ENCODE peak calls at places on chromosome 21, in six cellular contexts. Q is SJSA1; P is mesendoderm; E is fibroblast of lung; X is tibial artery; H is CD4-positive, alpha-beta memory T cell. N is an unnamed sample. For H3K36me3 and H3K27me3, the result is how much of the 10 kb centered on the place peaks cover.

GRCh38 chr21:15057290-15057689 is 7.5 kb downstream of the NRIP1 start:
- DNase-seq in E (no peak), H (no peak), Q (peak), X (no peak), P (peak), N (no peak)

GRCh38 chr21:34576043-34576466 is 38.9 kb downstream of the RCAN1 start:
- DNase-seq in E (peak), X (no peak), H (no peak), P (no peak), Q (no peak), N (peak)

GRCh38 chr21:15841856-15842564 is 112.2 kb downstream of the USP25 start:
- DNase-seq in P (no peak), E (peak), X (no peak), H (no peak), Q (peak), N (peak)

GRCh38 chr21:29376556-29376955 is 77.8 kb downstream of the BACH1 start:
- DNase-seq in P (peak), H (peak), X (peak), Q (no peak), E (peak), N (peak)

GRCh38 chr21:31455506-31455905 is 111.4 kb upstream of the TIAM1 start:
- DNase-seq in E (no peak), H (no peak), P (no peak), Q (no peak), X (no peak), N (no peak)

GRCh38 chr21:27674037-27674436 is 707.1 kb upstream of the ADAMTS5 start:
- DNase-seq in P (no peak), H (no peak), Q (no peak), E (peak), X (no peak), N (peak)

GRCh38 chr21:38989745-38990423 is 184.2 kb downstream of the ETS2 start:
- DNase-seq in E (peak), H (no peak), P (no peak), X (no peak), Q (peak), N (peak)

GRCh38 chr21:27152996-27153395 is 186.1 kb upstream of the ADAMTS5 start:
- DNase-seq in X (no peak), P (no peak), Q (no peak), H (no peak), E (no peak), N (peak)

GRCh38 chr21:34889287-34889536 is 159.9 kb downstream of the RUNX1 start:
- DNase-seq in X (peak), H (no peak), P (peak), Q (peak), E (peak), N (peak)

GRCh38 chr21:36859744-36860501 is 106.5 kb downstream of the HLCS start:
- DNase-seq in H (no peak), P (peak), X (peak), Q (peak), E (peak), N (peak)

GRCh38 chr21:34796518-34797201 is 127.9 kb downstream of the CLIC6 start:
- DNase-seq in P (peak), X (no peak), H (no peak), Q (no peak), E (no peak), N (peak)

GRCh38 chr21:31857096-31857495 is 15.7 kb upstream of the HUNK start:
- DNase-seq in H (no peak), X (no peak), E (no peak), P (no peak), Q (no peak), N (no peak)

GRCh38 chr21:25735895-25736597 is 1.3 kb downstream of the GABPA start:
- DNase-seq in X (no peak), Q (peak), P (peak), E (peak), H (no peak), N (peak)

GRCh38 chr21:38561613-38562012 is 63.3 kb upstream of the ERG start:
- DNase-seq in P (no peak), H (no peak), Q (no peak), X (no peak), E (no peak), N (no peak)

GRCh38 chr21:15826147-15826780 is 96.5 kb downstream of the USP25 start:
- DNase-seq in P (peak), E (peak), H (peak), X (no peak), Q (no peak), N (peak)

GRCh38 chr21:31630062-31630711 is 29.3 kb upstream of the SOD1 start:
- DNase-seq in X (no peak), E (peak), Q (peak), P (no peak), H (no peak), N (peak)

GRCh38 chr21:28770867-28771661 is 221.6 kb downstream of the LTN1 start:
- DNase-seq in H (no peak), Q (no peak), E (peak), X (peak), P (no peak), N (no peak)

GRCh38 chr21:33674226-33674625 is 31.9 kb downstream of the ITSN1 start:
- DNase-seq in X (no peak), H (no peak), Q (no peak), E (no peak), P (no peak), N (no peak)

GRCh38 chr21:17793271-17793670 is 25.9 kb downstream of the C21orf91 start:
- DNase-seq in X (no peak), Q (no peak), P (no peak), E (no peak), H (no peak), N (no peak)

GRCh38 chr21:16773206-16773605 is 739.6 kb upstream of the CXADR start:
- DNase-seq in H (no peak), X (no peak), Q (peak), P (peak), E (peak), N (peak)

GRCh38 chr21:15203740-15204139 is 138.9 kb upstream of the NRIP1 start:
- DNase-seq in Q (no peak), E (no peak), H (no peak), P (peak), X (no peak), N (no peak)

GRCh38 chr21:31180256-31181088 is 142.2 kb upstream of the KRTAP19-8 start:
- DNase-seq in E (peak), X (no peak), H (no peak), Q (peak), P (peak), N (peak)

GRCh38 chr21:15768045-15768601 is 38.3 kb downstream of the USP25 start:
- DNase-seq in Q (no peak), P (no peak), E (no peak), H (no peak), X (no peak), N (no peak)

GRCh38 chr21:38083534-38083933 is 167.3 kb upstream of the KCNJ6 start:
- DNase-seq in H (no peak), P (no peak), Q (no peak), X (no peak), E (no peak), N (no peak)

GRCh38 chr21:39363607-39364555 is 15.0 kb upstream of the HMGN1 start:
- DNase-seq in X (no peak), E (no peak), H (no peak), Q (peak), P (peak), N (no peak)

GRCh38 chr21:41269535-41269934 is 47.1 kb upstream of the FAM3B start:
- DNase-seq in P (no peak), X (no peak), Q (no peak), E (no peak), H (no peak), N (no peak)

GRCh38 chr21:14306143-14306907 is 76.6 kb downstream of the HSPA13 start:
- DNase-seq in X (no peak), H (no peak), E (peak), Q (no peak), P (peak), N (peak)

GRCh38 chr21:25953196-25953595 is 217.4 kb downstream of the APP start:
- DNase-seq in Q (no peak), H (no peak), E (no peak), P (no peak), X (no peak), N (no peak)

GRCh38 chr21:42853621-42854020 is 25.7 kb downstream of the WDR4 start:
- DNase-seq in Q (no peak), E (no peak), H (no peak), X (no peak), P (no peak), N (no peak)

GRCh38 chr21:42854246-42855010 is 24.9 kb downstream of the WDR4 start:
- DNase-seq in H (no peak), P (no peak), X (no peak), Q (no peak), E (no peak), N (no peak)

GRCh38 chr21:42855937-42856335 is 23.4 kb downstream of the WDR4 start:
- DNase-seq in P (no peak), X (no peak), E (no peak), H (no peak), Q (no peak), N (no peak)

GRCh38 chr21:42857216-42857615 is 22.1 kb downstream of the WDR4 start:
- DNase-seq in Q (no peak), H (no peak), X (no peak), P (no peak), E (no peak), N (no peak)

DNA sequence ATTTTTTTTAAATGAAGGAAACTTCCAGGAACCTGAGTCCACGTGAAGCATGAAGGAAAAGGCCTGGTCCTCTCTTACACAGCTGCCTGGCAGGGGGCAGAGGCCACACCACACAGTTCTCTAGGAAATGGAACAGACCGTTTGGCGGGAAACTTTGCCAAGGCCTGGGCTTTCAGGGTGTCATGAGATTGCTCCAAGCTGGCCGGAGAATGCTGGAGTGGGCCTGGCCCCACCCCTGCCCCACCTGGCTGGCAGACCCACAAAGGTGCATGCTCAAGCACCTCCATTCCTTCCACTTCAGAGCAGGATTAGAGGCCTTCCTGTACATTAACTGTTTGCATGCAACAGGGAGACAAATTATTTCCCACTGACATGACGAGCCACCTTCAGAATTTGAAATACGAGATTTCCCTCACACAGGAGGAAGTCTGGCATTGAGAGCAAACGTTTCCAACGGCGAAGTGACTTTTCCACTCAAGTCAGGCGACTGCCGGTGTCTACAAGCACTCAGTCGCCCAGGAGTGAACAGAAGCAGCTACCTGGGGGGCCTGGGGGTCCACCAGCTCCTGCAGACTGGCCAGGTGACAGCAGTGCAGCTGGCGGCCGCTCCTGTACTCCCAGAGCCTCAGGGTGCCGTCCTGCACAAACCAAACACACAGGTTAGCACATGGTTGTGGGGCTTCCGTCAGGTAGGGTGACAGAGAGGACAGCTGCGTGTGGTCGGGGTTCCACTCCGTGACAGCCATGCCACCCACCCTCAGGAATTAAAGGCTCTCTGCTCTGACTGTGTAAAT is 24.0 kb downstream of the WDR4 start:
- DNase-seq in Q (no peak), X (no peak), E (no peak), P (no peak), H (no peak), N (no peak)
- H3K36me3 ChIP-seq in Q (half or more), X (half or more), E (under half), P (under half), H (half or more), N (half or more)

GRCh38 chr21:42562258-42562657 is 48.6 kb downstream of the SLC37A1 start:
- DNase-seq in P (no peak), Q (no peak), X (no peak), H (no peak), E (no peak), N (no peak)

GRCh38 chr21:42562816-42563215 is 49.2 kb downstream of the SLC37A1 start:
- DNase-seq in Q (no peak), H (no peak), P (no peak), X (peak), E (no peak), N (no peak)

GRCh38 chr21:42564561-42564971 is 50.9 kb downstream of the SLC37A1 start:
- DNase-seq in H (no peak), X (peak), Q (no peak), E (no peak), P (no peak), N (no peak)

GRCh38 chr21:42561742-42562141 is 48.1 kb downstream of the SLC37A1 start:
- DNase-seq in P (no peak), H (no peak), Q (no peak), X (peak), E (no peak), N (peak)

GRCh38 chr21:42563261-42564045 is 49.8 kb downstream of the SLC37A1 start:
- DNase-seq in P (no peak), X (peak), E (no peak), H (no peak), Q (no peak), N (peak)
- H3K27me3 ChIP-seq in P (under half), X (under half), E (under half), H (under half), Q (under half), N (under half)

GRCh38 chr21:46362946-46363345 is 39.0 kb downstream of the PCNT start:
- DNase-seq in E (no peak), P (no peak), X (no peak), Q (no peak), H (no peak), N (no peak)
- H3K36me3 ChIP-seq in E (under half), P (under half), X (half or more), Q (half or more), H (under half), N (under half)

DNA sequence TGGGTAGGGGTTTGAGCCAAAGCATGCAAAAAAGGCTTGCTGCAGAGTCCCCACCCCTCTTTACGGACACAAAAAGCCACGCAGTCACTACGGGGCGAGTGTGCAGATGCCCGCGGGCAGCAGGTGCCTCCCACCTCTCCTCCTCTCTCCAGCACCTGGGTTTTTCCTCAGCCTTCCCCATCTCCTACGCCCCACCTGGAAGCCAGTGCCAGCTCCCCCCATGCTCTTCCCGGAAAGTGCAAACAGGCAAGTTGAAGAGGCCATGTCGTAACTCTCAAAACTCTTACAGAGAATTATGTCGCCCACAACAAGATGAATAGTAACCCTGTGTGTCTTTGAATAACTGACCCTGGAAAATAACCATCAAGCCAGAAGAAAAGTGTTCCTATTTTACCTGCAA is 82.5 kb downstream of the PDE9A start:
- DNase-seq in E (no peak), Q (no peak), H (no peak), X (no peak), P (no peak), N (no peak)
- H3K27me3 ChIP-seq in E (under half), Q (under half), H (under half), X (under half), P (under half), N (under half)

GRCh38 chr21:45267390-45267760 is 20.3 kb downstream of the POFUT2 start:
- DNase-seq in Q (no peak), X (peak), H (no peak), E (no peak), P (no peak), N (no peak)

GRCh38 chr21:45264146-45264918 is 23.4 kb downstream of the POFUT2 start:
- DNase-seq in P (no peak), Q (no peak), X (no peak), E (no peak), H (no peak), N (no peak)

GRCh38 chr21:45266518-45267389 is 20.9 kb downstream of the POFUT2 start:
- DNase-seq in X (peak), H (peak), P (no peak), E (no peak), Q (no peak), N (no peak)

GRCh38 chr21:45264919-45265515 is 22.7 kb downstream of the POFUT2 start:
- DNase-seq in P (no peak), Q (no peak), E (no peak), H (no peak), X (peak), N (no peak)

DNA sequence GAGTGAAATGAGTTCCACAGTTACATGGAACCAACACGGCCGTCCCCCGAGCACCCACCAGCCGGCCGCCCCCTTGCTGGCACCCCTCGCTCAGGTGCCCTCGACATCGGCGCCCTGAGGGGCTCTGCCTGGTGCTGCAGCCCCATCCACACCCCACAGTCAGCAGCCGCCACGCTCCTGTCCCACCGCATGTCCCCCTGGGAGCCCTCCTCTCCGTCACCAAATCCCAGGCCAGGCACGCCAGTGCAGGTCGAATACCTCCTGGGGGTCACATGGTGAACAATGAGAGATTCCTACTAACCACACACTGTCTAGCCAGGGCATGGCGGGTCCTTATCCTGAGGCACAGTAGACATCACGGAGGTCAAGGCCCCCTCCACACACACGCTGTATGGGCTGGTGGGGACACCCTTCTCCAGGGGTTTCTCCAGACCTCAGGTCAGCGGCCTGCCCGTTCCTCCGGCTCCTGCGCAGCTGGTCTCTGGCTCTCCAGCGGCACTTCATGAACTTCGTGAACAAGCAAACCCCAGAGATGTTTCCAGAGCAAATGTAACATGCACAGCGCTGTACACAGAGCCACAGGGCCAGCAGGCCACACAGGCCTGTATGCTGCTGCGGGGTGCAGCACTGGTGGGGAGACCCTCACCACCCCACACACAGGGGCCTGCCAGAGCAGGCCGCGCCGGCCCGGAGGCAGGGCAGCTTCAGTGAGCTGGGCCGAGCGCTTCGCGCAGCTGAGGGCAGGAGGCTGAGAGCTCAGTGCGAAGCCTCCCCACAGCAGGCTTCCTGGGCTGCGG is 21.8 kb downstream of the POFUT2 start:
- DNase-seq in P (no peak), Q (no peak), E (no peak), H (no peak), X (peak), N (no peak)
- H3K36me3 ChIP-seq in P (under half), Q (half or more), E (under half), H (under half), X (half or more), N (under half)

GRCh38 chr21:43994085-43994484 is 18.0 kb upstream of the TRAPPC10 start:
- DNase-seq in H (no peak), E (no peak), Q (no peak), X (no peak), P (no peak), N (no peak)

GRCh38 chr21:43992121-43992520 is 20.0 kb upstream of the TRAPPC10 start:
- DNase-seq in X (no peak), Q (no peak), P (no peak), E (no peak), H (no peak), N (no peak)

GRCh38 chr21:43995521-43996105 is 16.5 kb upstream of the TRAPPC10 start:
- DNase-seq in H (no peak), X (no peak), P (no peak), Q (no peak), E (no peak), N (no peak)

GRCh38 chr21:43993420-43993934 is 18.6 kb upstream of the TRAPPC10 start:
- DNase-seq in E (no peak), H (no peak), Q (no peak), P (no peak), X (no peak), N (no peak)

DNA sequence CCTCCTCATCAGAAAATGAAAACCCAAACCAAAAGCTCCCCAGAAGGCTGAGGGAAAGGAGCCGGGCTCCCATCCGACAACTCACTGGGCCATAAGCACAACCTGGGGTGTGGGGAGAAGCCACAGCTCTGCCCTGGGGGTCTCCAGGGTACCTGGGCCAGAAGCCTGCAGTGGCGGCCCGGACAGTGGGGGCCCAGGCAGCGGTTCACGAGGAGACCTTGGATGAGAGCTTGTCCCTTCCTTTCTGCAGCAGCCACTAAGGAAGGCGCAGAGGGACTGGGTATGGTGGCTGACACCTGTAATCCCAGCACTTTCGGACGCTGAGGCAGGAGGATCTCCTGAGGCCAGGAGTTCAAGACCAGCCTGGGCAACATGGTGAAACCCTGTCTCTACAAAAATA is 17.5 kb upstream of the TRAPPC10 start:
- DNase-seq in E (no peak), X (no peak), P (no peak), H (no peak), Q (no peak), N (no peak)
- H3K27me3 ChIP-seq in E (under half), X (under half), P (under half), H (under half), Q (under half), N (under half)